ENCODE peak calls at places on chromosomes 5 and 9, in four cellular contexts. R is HepG2, I is SK-N-SH, K is K562. F is an unnamed sample.

GRCh38 chr9:100428871-100429654 is 2.1 kb downstream of the MSANTD3 start:
- DNase-seq in R (peak; percentile 89), I (no peak), K (no peak), F (no peak)

GRCh38 chr9:69223605-69224004 is 49.5 kb downstream of the TJP2 start:
- DNase-seq in R (peak; percentile 52), I (peak; percentile 73), K (peak; percentile 55), F (no peak)

GRCh38 chr5:111415053-111415452 is 97.3 kb downstream of the STARD4 start:
- DNase-seq in R (no peak), I (no peak), K (no peak), F (no peak)

GRCh38 chr5:140312067-140312790 is 9.3 kb upstream of the PFDN1 start:
- DNase-seq in R (no peak), I (no peak), K (no peak), F (no peak)

GRCh38 chr9:13948037-13948436 is 365.9 kb downstream of the NFIB start:
- DNase-seq in R (no peak), I (no peak), K (no peak), F (no peak)

GRCh38 chr5:148769941-148770340 is 56.5 kb upstream of the ADRB2 start:
- DNase-seq in R (no peak), I (no peak), K (no peak), F (no peak)

GRCh38 chr5:172798422-172799215 is 27.6 kb upstream of the DUSP1 start:
- DNase-seq in R (no peak), I (no peak), K (no peak), F (no peak)

GRCh38 chr9:80509358-80509757 is 937.6 kb downstream of the TLE4 start:
- DNase-seq in R (no peak), I (no peak), K (no peak), F (no peak)

GRCh38 chr5:95304706-95305105 is 19.8 kb upstream of the MCTP1 start:
- DNase-seq in R (no peak), I (no peak), K (no peak), F (no peak)

GRCh38 chr9:134968011-134968822 is 50.5 kb upstream of the FCN1 start:
- DNase-seq in R (no peak), I (peak; percentile 73), K (no peak), F (no peak)

GRCh38 chr5:27516437-27516836 is 478.1 kb upstream of the CDH9 start:
- DNase-seq in R (no peak), I (no peak), K (no peak), F (no peak)

GRCh38 chr9:128724744-128725211 is 851 bp upstream of the ZDHHC12 start:
- DNase-seq in R (peak; percentile 20), I (peak; percentile 74), K (peak; percentile 91), F (peak; percentile 32)

GRCh38 chr9:116336133-116336862 is 182.7 kb downstream of the PAPPA start:
- DNase-seq in R (peak; percentile 67), I (no peak), K (no peak), F (no peak)

GRCh38 chr9:16675131-16675530 is 195.3 kb downstream of the BNC2 start:
- DNase-seq in R (no peak), I (no peak), K (no peak), F (no peak)

GRCh38 chr5:34014614-34015013 is 6.8 kb upstream of the AMACR start:
- DNase-seq in R (no peak), I (no peak), K (no peak), F (no peak)

GRCh38 chr9:32414856-32415255 is 30.4 kb downstream of the ACO1 start:
- DNase-seq in R (no peak), I (no peak), K (no peak), F (no peak)

GRCh38 chr5:122187426-122187825 is 58.1 kb downstream of the ZNF474 start:
- DNase-seq in R (no peak), I (peak; percentile 31), K (no peak), F (no peak)

GRCh38 chr5:135739383-135739961 is 95.0 kb upstream of the SLC25A48 start:
- DNase-seq in R (no peak), I (no peak), K (no peak), F (no peak)

GRCh38 chr5:122366501-122366900 is 54.5 kb downstream of the SNCAIP start:
- DNase-seq in R (no peak), I (no peak), K (no peak), F (no peak)

GRCh38 chr5:932628-933250 is 40.1 kb downstream of the TRIP13 start:
- DNase-seq in R (no peak), I (no peak), K (no peak), F (no peak)

GRCh38 chr5:929596-929995 is 36.9 kb downstream of the TRIP13 start:
- DNase-seq in R (no peak), I (no peak), K (no peak), F (no peak)

GRCh38 chr5:932151-932627 is 39.5 kb downstream of the TRIP13 start:
- DNase-seq in R (no peak), I (no peak), K (no peak), F (no peak)

GRCh38 chr5:931570-932145 is 39.0 kb downstream of the TRIP13 start:
- DNase-seq in R (no peak), I (no peak), K (no peak), F (no peak)

GRCh38 chr5:930853-931252 is 38.2 kb downstream of the TRIP13 start:
- DNase-seq in R (no peak), I (no peak), K (no peak), F (no peak)
- TF ChIP-seq GABPA in R (no peak), I (no peak), K (no peak), F (no peak)

GRCh38 chr5:157303667-157304327 is 37.9 kb downstream of the CYFIP2 start:
- DNase-seq in R (no peak), I (no peak), K (peak; percentile 39), F (no peak)
- TF ChIP-seq NFIC in R (no peak), I (no peak), K (no peak), F (no peak)

GRCh38 chr5:58452566-58453258 is 7.2 kb downstream of the PLK2 start:
- DNase-seq in R (no peak), I (no peak), K (no peak), F (no peak)
- TF ChIP-seq GABPA in R (no peak), I (no peak), K (no peak), F (no peak)

GRCh38 chr9:124855944-124856773 is 2.9 kb downstream of the WDR38 start:
- DNase-seq in R (peak; percentile 59), I (peak; percentile 73), K (no peak), F (no peak)
- TF ChIP-seq NFIC in R (no peak), I (no peak), K (no peak), F (no peak)

GRCh38 chr9:94780516-94780950 is 54.0 kb downstream of the AOPEP start:
- DNase-seq in R (no peak), I (peak; percentile 59), K (no peak), F (no peak)
- TF ChIP-seq GABPA in R (no peak), I (no peak), K (no peak), F (no peak)

GRCh38 chr9:34337404-34337803 is 8.0 kb downstream of the NUDT2 start:
- DNase-seq in R (no peak), I (no peak), K (no peak), F (no peak)
- TF ChIP-seq NFIC in R (no peak), I (no peak), K (no peak), F (no peak)

DNA sequence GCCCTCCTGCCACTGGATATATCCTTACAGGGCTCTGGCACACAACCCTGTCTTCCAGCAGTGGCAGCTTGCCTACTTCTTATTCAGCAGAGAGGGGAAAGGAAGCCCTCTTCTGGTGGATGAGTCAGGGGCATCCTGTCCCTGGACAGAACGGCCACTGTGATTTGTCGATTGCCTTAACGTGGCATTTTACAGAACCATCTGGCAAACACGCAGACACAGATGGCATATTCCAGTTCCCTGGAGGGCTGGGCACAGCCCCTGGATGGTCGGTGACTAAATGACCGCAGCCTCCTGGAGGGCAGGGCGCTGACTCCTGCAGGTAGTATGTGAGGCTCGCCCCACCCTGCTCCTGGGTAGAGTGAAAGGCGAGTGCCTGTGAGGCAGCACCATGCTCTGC is 62.1 kb downstream of the DCP2 start:
- DNase-seq in R (no peak), I (no peak), K (no peak), F (no peak)
- TF ChIP-seq GABPA in R (no peak), I (no peak), K (no peak), F (no peak)

GRCh38 chr9:105114956-105115728 is 129.3 kb upstream of the SLC44A1 start:
- DNase-seq in R (no peak), I (no peak), K (no peak), F (peak; percentile 20)
- TF ChIP-seq NFIC in R (no peak), I (no peak), K (no peak), F (no peak)

GRCh38 chr5:670396-671270 is 22.5 kb downstream of the TPPP start:
- DNase-seq in R (no peak), I (peak; percentile 7), K (no peak), F (no peak)
- TF ChIP-seq GABPA in R (no peak), I (no peak), K (no peak), F (no peak)

F was measured in GM12878.